ENCODE peak calls at places on chromosomes 6 and 20, in eight cellular contexts. Y is HCT116, G is PC-9, A is IMR-90, C is kidney, N is dorsolateral prefrontal cortex, Q is mucosa of descending colon, H is NB4. B is an unnamed sample.
A peak's percentile ranks its signal among the peaks of the same experiment; 100 is the strongest.

GRCh38 chr20:6473197-6473596 is 294.3 kb upstream of the BMP2 start:
- DNase-seq in Y (no peak), G (no peak), A (peak; percentile 45), C (no peak), N (no peak), Q (no peak), H (peak; percentile 49), B (peak; percentile 58)

GRCh38 chr20:21513181-21513663 is 642 bp downstream of the NKX2-2 start:
- DNase-seq in Y (no peak), G (no peak), A (no peak), C (no peak), N (no peak), Q (no peak), H (no peak), B (no peak)

GRCh38 chr20:251352-251751 is 6.2 kb upstream of the DEFB132 start:
- DNase-seq in Y (no peak), G (no peak), A (no peak), C (no peak), N (no peak), Q (no peak), H (peak; percentile 24), B (no peak)

GRCh38 chr6:109093732-109094131 is 914 bp downstream of the SESN1 start:
- DNase-seq in Y (no peak), G (no peak), A (peak; percentile 14), C (no peak), N (no peak), Q (no peak), H (peak; percentile 33), B (peak; percentile 30)

GRCh38 chr20:25292176-25292891 is 44.4 kb downstream of the PYGB start:
- DNase-seq in Y (no peak), G (no peak), A (no peak), C (no peak), N (no peak), Q (no peak), H (no peak), B (no peak)

GRCh38 chr6:14339711-14340590 is 222.4 kb downstream of the CD83 start:
- DNase-seq in Y (no peak), G (no peak), A (no peak), C (no peak), N (no peak), Q (no peak), H (peak; percentile 46), B (no peak)

GRCh38 chr6:98787961-98788360 is 46.4 kb upstream of the POU3F2 start:
- DNase-seq in Y (no peak), G (no peak), A (no peak), C (no peak), N (peak; percentile 32), Q (no peak), H (no peak), B (no peak)

GRCh38 chr20:32580970-32581838 is 3.9 kb downstream of the NOL4L start:
- DNase-seq in Y (no peak), G (no peak), A (no peak), C (peak; percentile 66), N (no peak), Q (no peak), H (peak; percentile 90), B (no peak)

GRCh38 chr20:23304616-23305015 is 46.0 kb upstream of the NXT1 start:
- DNase-seq in Y (no peak), G (no peak), A (no peak), C (no peak), N (no peak), Q (no peak), H (no peak), B (no peak)

GRCh38 chr6:136549359-136550044 is 720 bp downstream of the MAP7 start:
- DNase-seq in Y (no peak), G (peak; percentile 36), A (no peak), C (peak; percentile 78), N (no peak), Q (peak; percentile 49), H (no peak), B (no peak)

GRCh38 chr20:47610247-47610944 is 108.7 kb downstream of the NCOA3 start:
- DNase-seq in Y (peak; percentile 71), G (peak; percentile 35), A (peak; percentile 92), C (no peak), N (no peak), Q (peak; percentile 68), H (peak; percentile 66), B (peak; percentile 94)

GRCh38 chr6:117911150-117911549 is 4.1 kb downstream of the SLC35F1 start:
- DNase-seq in Y (no peak), G (no peak), A (no peak), C (no peak), N (no peak), Q (no peak), H (no peak), B (no peak)

GRCh38 chr20:64068381-64069208 is 5.6 kb downstream of the TCEA2 start:
- DNase-seq in Y (no peak), G (no peak), A (no peak), C (no peak), N (no peak), Q (no peak), H (peak; percentile 35), B (no peak)

GRCh38 chr6:112014483-112014882 is 39.4 kb upstream of the CCN6 start:
- DNase-seq in Y (no peak), G (no peak), A (peak; percentile 83), C (no peak), N (no peak), Q (no peak), H (no peak), B (peak; percentile 64)

GRCh38 chr6:103327079-103327478 is 1532.6 kb downstream of the HACE1 start:
- DNase-seq in Y (no peak), G (no peak), A (no peak), C (no peak), N (no peak), Q (no peak), H (no peak), B (no peak)

DNA sequence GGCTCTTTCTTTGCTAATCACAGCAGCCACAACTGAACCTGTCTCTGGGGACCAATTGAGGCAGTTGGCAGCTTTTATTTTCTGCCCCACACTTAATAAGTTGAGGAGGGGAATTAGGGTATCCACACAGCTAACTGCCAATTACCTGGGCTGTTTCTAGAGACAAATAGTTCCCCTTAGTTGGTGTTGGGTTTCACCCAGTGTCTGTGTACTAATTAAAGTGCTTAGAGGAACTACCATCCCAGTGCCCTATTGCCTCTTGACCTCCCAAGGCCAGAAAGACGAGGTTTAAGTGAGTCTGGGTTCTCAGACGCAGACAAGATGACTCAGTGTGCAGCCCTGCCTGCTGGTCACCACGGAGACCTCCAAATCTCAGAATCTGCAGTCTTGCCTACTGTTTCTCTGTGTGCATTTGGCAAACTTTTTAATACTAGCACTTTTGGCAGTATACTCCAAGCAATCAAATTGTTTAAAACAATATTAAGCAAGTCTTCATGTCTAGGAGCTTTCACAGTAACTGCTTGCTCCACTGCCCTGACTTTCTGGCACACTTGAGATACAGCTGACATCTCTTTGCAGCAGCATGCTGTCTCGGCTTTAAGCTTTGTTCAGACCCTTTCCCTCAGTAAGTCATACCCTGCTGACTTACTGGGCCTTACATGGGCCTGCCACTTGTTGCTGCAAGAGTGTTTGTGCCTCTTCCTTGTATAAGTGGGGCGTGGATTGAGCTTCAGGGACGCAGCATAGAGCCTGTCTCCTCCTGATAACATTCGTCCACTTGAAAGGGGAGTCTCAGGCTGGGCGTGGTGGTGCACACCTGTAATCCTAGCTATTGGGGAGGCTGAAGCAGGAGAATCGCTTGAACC is 31.9 kb downstream of the STK35 start:
- DNase-seq in Y (no peak), G (peak; percentile 56), A (peak; percentile 79), C (no peak), N (no peak), Q (no peak), H (peak; percentile 47), B (peak; percentile 58)
- H3K4me3 ChIP-seq in Y (no peak overlapping the region), G (peak overlapping the region; percentile 47), A (no peak overlapping the region), C (no peak overlapping the region), N (no peak overlapping the region), Q (no peak overlapping the region), H (no peak overlapping the region), B (no peak overlapping the region)

DNA sequence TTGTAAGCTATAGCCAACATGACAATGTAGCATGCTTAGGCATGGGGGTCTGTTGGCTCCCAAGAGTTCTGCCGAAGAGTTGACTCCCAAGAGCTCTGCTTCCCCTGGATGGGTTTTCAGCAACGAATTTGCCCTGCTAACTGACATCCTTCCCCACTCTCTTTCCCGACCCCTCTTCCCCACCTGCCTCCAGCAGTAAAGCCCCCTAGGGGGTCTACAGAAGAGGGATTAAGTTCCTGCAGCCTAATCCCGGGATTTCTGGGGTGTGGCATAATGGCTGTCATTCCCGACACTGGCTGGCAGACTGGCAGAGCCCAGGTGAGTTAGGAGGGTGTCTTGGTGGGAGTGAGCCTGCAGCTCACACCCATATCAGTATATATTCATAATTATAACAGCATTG is 121.0 kb upstream of the ZNF184 start:
- DNase-seq in Y (no peak), G (no peak), A (no peak), C (no peak), N (no peak), Q (no peak), H (no peak), B (no peak)
- H3K4me3 ChIP-seq in Y (no peak overlapping the region), G (peak overlapping the region; percentile 64), A (no peak overlapping the region), C (no peak overlapping the region), N (no peak overlapping the region), Q (no peak overlapping the region), H (no peak overlapping the region), B (no peak overlapping the region)

DNA sequence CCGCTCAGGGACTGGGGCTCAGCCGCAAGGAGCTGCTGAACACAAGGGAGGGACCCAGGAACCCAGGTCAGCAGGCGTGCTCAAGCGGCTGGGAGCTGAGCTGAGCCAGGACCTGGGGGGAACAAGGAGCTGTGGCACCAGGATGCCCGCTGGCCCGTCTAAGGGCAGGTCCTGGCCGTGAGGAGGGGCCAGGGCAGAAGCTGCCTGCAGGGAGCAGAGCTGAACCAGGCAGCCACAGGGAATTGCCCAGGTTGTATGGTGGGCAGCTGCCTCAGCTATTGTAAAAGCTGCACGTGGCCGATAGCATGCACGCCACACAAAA is 133.3 kb downstream of the AGPAT4 start:
- DNase-seq in Y (no peak), G (no peak), A (no peak), C (no peak), N (no peak), Q (no peak), H (no peak), B (no peak)
- H3K4me3 ChIP-seq in Y (no peak overlapping the region), G (no peak overlapping the region), A (no peak overlapping the region), C (no peak overlapping the region), N (no peak overlapping the region), Q (no peak overlapping the region), H (no peak overlapping the region), B (no peak overlapping the region)

DNA sequence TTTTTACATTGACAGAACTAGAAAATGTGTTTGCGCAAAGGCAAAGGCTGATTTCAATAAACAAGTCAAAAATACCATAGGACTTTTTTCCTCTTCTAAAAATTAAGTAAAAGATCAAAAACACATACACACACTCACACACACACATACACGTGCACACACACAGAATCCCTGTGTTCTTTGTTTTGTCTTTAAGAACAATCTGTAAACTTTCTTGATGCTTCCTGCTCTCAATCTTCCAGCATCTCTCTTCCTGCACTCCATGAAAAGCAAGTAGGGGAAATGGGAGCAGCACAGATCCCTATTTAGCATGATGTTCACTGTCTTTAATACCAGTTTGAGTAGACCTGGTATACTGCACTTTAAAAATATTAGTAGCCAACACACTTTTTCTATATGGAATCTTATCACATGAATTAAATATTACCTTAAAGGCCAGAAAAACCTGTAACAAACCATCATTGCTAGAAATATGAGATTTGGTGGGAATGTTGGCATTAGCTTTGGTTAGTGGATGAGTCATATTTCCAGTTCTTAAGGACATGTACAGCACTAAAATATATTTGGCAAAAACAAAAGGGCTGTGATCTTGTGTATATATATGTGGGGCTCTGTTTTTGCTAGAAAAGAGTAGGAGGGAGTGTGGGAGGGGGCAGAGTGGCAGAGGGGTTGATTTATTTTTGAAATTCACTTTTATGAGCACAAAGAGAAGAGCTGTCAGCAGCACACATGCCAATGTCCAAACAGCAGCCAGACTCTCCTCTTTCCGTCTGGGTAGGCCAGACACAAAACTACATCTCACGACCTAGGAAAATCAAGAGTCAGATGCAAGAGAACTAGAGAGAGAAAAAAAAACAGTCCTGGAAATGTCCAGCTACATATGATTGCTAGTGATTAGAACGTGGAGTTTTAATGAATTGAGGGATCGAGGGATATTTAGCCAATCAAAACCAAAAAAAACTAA is 4.6 kb downstream of the PTPRK start:
- DNase-seq in Y (no peak), G (no peak), A (peak; percentile 68), C (no peak), N (no peak), Q (no peak), H (no peak), B (peak; percentile 67)
- H3K4me3 ChIP-seq in Y (no peak overlapping the region), G (no peak overlapping the region), A (no peak overlapping the region), C (no peak overlapping the region), N (no peak overlapping the region), Q (no peak overlapping the region), H (no peak overlapping the region), B (no peak overlapping the region)